ENCODE peak calls at places on chromosomes 13 and 19, in nine cellular contexts. R is CD8-positive, alpha-beta memory T cell; L is H1; G is A549; X is right lobe of liver; U is mesenchymal stem cell; O is neural progenitor cell; J is dorsolateral prefrontal cortex; M is left lung. C is an unnamed sample.

GRCh38 chr19:47381121-47381520 is 32.0 kb downstream of the DHX34 start:
- DNase-seq in R (no peak), M (no peak), J (no peak), U (no peak), O (no peak), L (no peak), G (no peak), X (no peak), C (no peak)

GRCh38 chr19:3586707-3587346 is 1.5 kb downstream of the GIPC3 start:
- DNase-seq in G (no peak), R (no peak), J (no peak), U (no peak), L (no peak), M (no peak), X (no peak), O (no peak), C (no peak)

GRCh38 chr13:87666826-87667225 is 4.3 kb upstream of the SLITRK5 start:
- DNase-seq in L (no peak), J (no peak), R (no peak), X (no peak), G (no peak), O (no peak), M (no peak), U (peak), C (no peak)

GRCh38 chr13:93875527-93875926 is 604.0 kb downstream of the DCT start:
- DNase-seq in M (no peak), R (no peak), X (no peak), J (no peak), U (no peak), L (no peak), O (no peak), G (no peak), C (no peak)

GRCh38 chr13:111410232-111411021 is 90.0 kb downstream of the TEX29 start:
- DNase-seq in R (no peak), G (no peak), U (no peak), X (no peak), O (no peak), M (peak), J (no peak), L (no peak), C (no peak)

GRCh38 chr19:5718579-5719273 is 1.2 kb downstream of the LONP1 start:
- DNase-seq in U (peak), R (no peak), G (peak), O (no peak), M (no peak), J (no peak), X (no peak), L (no peak), C (no peak)

GRCh38 chr19:52197964-52198363 is 8.1 kb downstream of the PPP2R1A start:
- DNase-seq in R (no peak), M (no peak), O (no peak), J (no peak), U (no peak), L (no peak), G (no peak), X (no peak), C (no peak)

GRCh38 chr13:106284358-106284757 is 251.1 kb downstream of the EFNB2 start:
- DNase-seq in U (peak), R (no peak), X (no peak), L (no peak), O (no peak), G (no peak), M (no peak), J (no peak), C (no peak)

GRCh38 chr19:51552996-51553725 is 17.9 kb upstream of the ZNF175 start:
- DNase-seq in O (peak), G (peak), L (peak), U (peak), R (no peak), X (no peak), J (peak), M (peak), C (no peak)

GRCh38 chr19:3094638-3095374 is 644 bp downstream of the GNA11 start:
- DNase-seq in X (peak), J (no peak), L (no peak), R (peak), M (peak), O (peak), U (peak), G (no peak), C (no peak)

GRCh38 chr13:46553521-46553885 is 533 bp downstream of the LRCH1 start:
- DNase-seq in G (no peak), X (peak), J (no peak), L (no peak), R (no peak), M (no peak), U (no peak), O (peak), C (no peak)

GRCh38 chr19:5498817-5499535 is 43.8 kb downstream of the ZNRF4 start:
- DNase-seq in L (peak), U (no peak), R (no peak), M (no peak), X (no peak), J (no peak), O (peak), G (no peak), C (no peak)

GRCh38 chr19:4533334-4533733 is 1.7 kb downstream of the PLIN5 start:
- DNase-seq in U (no peak), L (no peak), X (no peak), G (no peak), M (no peak), J (no peak), R (no peak), O (no peak), C (no peak)

GRCh38 chr19:3606690-3607289 is at the start of gene TBXA2R:
- DNase-seq in M (peak), L (no peak), O (peak), X (peak), U (peak), G (peak), R (peak), J (peak), C (peak)

DNA sequence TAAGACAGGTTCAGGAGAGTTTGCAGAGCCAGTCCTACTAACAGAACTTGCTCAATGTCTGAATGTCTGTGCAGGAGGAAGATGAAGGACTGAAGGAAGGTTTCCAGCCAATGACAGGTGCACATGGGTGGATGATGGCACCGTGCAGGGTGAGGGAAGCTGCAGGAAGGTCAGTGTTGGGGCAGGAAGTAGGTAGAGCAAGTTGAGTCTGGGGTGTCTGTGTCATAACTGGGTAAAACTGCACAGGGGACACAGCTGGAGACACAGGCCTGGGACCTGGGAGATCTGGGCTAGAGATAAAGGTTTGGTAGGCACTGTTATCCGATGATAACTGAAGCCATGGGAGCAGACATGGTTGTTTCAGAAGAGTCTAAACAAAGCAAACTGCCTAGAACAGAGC is 116.9 kb downstream of the USP12 start:
- DNase-seq in O (no peak), L (no peak), X (no peak), G (no peak), R (no peak), M (no peak), U (no peak), J (no peak), C (no peak)
- H3K27ac ChIP-seq in O (no peak), L (no peak), X (no peak), G (no peak), R (no peak), M (no peak), U (no peak), J (no peak), C (no peak)

GRCh38 chr13:44902793-44903192 is 86.5 kb downstream of the NUFIP1 start:
- DNase-seq in L (no peak), U (no peak), O (no peak), M (no peak), R (no peak), J (no peak), X (no peak), G (no peak), C (no peak)

GRCh38 chr13:44906758-44907157 is 82.5 kb downstream of the NUFIP1 start:
- DNase-seq in J (no peak), O (no peak), L (no peak), M (no peak), X (no peak), U (peak), G (no peak), R (no peak), C (peak)

GRCh38 chr13:44904982-44905381 is 84.3 kb downstream of the NUFIP1 start:
- DNase-seq in G (peak), R (no peak), M (no peak), L (no peak), J (no peak), O (no peak), X (no peak), U (peak), C (peak)

GRCh38 chr13:44906230-44906629 is 83.0 kb downstream of the NUFIP1 start:
- DNase-seq in G (no peak), X (no peak), M (no peak), L (no peak), O (no peak), R (no peak), J (no peak), U (no peak), C (no peak)

GRCh38 chr13:44903596-44903995 is 85.7 kb downstream of the NUFIP1 start:
- DNase-seq in R (no peak), X (no peak), G (no peak), J (no peak), U (peak), L (no peak), M (no peak), O (peak), C (peak)
- H3K27ac ChIP-seq in R (no peak), X (peak), G (no peak), J (peak), U (no peak), L (no peak), M (peak), O (peak), C (peak)

GRCh38 chr13:102394158-102395053 is 7.4 kb downstream of the FGF14 start:
- DNase-seq in U (peak), G (peak), R (peak), X (peak), M (peak), L (peak), J (peak), O (peak), C (peak)
- H3K27ac ChIP-seq in U (no peak), G (peak), R (peak), X (peak), M (peak), L (peak), J (peak), O (no peak), C (peak)

DNA sequence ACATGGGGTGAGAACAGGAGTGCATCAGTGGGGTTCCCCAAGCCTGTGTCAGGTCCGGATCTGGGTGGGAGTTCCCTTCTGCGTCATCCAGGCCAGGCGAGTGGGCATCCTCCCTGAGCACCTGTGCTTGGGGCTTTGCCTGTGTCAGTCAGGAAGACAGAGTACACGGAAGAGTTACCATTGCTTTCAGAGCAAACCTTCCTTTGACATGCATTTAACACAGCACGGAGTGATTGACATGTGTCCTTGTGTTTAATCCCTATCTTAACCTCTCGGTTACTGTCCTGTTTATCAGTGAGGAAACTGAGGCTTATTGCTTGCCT is 47.6 kb downstream of the CAPN12 start:
- DNase-seq in L (no peak), G (no peak), M (no peak), R (no peak), O (no peak), U (no peak), J (no peak), X (no peak), C (no peak)
- H3K27ac ChIP-seq in L (no peak), G (no peak), M (peak), R (no peak), O (no peak), U (peak), J (peak), X (peak), C (peak)

DNA sequence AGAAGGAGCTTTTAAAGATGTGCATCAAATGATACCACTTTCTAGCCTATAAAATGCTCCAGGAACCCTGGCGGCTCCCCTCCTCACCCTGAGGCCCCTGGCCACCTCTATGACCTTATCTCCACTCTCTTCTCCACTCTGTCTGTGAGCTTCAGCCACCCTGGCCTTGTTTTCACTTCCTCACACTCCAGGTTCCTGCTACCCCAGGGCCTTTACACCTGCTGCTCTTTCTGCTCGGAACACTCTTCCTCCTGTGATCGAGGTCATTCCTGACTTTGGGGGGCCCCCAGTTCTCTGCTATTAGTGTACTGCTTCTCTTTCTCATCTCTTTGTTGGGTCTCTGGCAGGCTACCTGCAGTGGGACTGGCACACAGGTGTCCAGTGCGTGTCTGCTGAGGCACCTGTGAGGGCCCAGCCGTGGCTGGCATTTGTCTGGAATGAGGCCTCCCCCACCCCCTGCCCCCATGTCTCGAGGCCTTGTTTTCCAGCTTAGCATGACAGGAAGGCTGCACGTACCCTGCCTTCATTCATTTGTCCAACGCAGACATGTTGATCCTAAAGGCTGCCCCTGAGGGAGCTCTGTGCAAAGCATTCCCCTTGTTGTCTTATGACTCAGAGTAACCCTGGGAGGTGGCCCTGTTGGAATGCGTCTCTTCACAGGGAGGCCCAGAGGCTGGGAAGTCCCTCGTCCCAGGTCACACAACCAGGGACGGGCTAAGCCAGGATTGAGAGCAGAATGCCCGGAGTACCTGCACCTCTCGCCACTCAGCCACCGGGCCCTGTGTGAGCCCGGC is 2.3 kb downstream of the DDA1 start:
- DNase-seq in L (no peak), O (no peak), J (no peak), G (peak), M (no peak), R (no peak), X (no peak), U (peak), C (no peak)
- H3K27ac ChIP-seq in L (peak), O (no peak), J (no peak), G (peak), M (peak), R (no peak), X (no peak), U (peak), C (no peak)

GRCh38 chr19:19372656-19373416 is 32.6 kb upstream of the GATAD2A start:
- DNase-seq in M (peak), X (peak), U (peak), O (no peak), G (peak), R (peak), J (no peak), L (no peak), C (peak)
- H3K27ac ChIP-seq in M (peak), X (peak), U (no peak), O (no peak), G (no peak), R (peak), J (peak), L (no peak), C (peak)

GRCh38 chr13:34864650-34865049 is 77.4 kb upstream of the NBEA start:
- DNase-seq in L (no peak), U (no peak), O (no peak), X (no peak), M (no peak), J (no peak), G (no peak), R (no peak), C (no peak)
- H3K27ac ChIP-seq in L (no peak), U (peak), O (no peak), X (no peak), M (no peak), J (no peak), G (peak), R (no peak), C (no peak)

DNA sequence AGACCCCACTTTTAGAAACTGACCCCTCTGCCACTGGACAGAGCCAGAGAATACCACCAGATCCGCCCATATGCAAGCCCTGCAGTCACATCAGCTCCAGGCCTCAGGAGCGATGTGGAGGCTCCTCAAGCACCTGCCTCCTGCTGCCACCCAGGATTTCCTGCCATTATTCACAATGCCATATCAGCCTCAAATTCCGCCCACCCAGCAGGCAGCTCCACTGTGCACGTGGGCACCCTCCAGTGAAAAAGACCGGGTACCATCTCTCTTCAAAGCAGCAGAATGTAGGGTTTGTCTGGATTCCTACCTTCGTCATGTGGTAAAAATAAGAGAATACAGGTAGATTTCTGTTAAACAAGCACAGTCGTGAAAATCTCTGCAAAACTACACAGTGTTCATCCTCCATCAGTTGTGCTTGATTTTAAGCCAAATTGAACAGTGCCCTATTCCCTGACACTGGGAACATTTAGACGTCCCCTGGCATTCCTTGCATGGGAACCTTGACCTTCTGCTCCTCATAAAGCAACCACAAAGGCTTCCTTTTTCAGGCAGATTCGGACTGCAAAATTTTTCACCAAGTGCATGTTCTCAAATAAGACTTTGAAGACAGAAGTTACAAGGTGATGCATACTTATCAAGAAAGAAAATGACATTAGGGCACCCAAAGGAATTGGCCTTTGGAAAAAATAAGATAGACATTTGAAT is 56.4 kb downstream of the FAM124A start:
- DNase-seq in O (no peak), R (no peak), X (no peak), U (no peak), L (no peak), J (no peak), G (no peak), M (no peak), C (no peak)
- H3K27ac ChIP-seq in O (no peak), R (no peak), X (no peak), U (no peak), L (no peak), J (peak), G (no peak), M (no peak), C (no peak)